ENCODE peak calls at places on chromosomes 12 and 14, in nine cellular contexts. B is choroid plexus epithelial cell, P is progenitor cell of endocrine pancreas, N is nephron progenitor cell, D is Calu3, C is endodermal cell, K is cardiac fibroblast, F is astrocyte of the cerebellum, T is psoas muscle. S is an unnamed sample.

GRCh38 chr12:60205500-60205899 is 609.7 kb downstream of the SLC16A7 start:
- DNase-seq in N (no peak), C (no peak), P (no peak), T (no peak), B (peak; percentile 63), K (peak; percentile 63), F (peak; percentile 26), D (no peak), S (no peak)

GRCh38 chr12:53538209-53538689 is 31.0 kb upstream of the NPFF start:
- DNase-seq in D (peak; percentile 22), K (peak; percentile 90), F (no peak), T (no peak), B (peak; percentile 80), P (no peak), N (no peak), C (peak; percentile 58), S (no peak)

GRCh38 chr12:58741226-58741625 is 179.1 kb downstream of the LRIG3 start:
- DNase-seq in K (no peak), B (no peak), C (no peak), F (no peak), N (no peak), D (no peak), P (no peak), T (no peak), S (no peak)

GRCh38 chr14:95526483-95527391 is 8.1 kb upstream of the GLRX5 start:
- DNase-seq in N (no peak), C (no peak), D (no peak), P (no peak), F (no peak), B (peak; percentile 65), K (peak; percentile 66), T (no peak), S (no peak)

GRCh38 chr14:54650331-54651017 is 83.5 kb downstream of the SAMD4A start:
- DNase-seq in F (no peak), D (no peak), N (no peak), T (peak; percentile 64), C (peak; percentile 70), P (no peak), B (peak; percentile 82), K (peak; percentile 65), S (no peak)

GRCh38 chr12:71312767-71313375 is 126.7 kb upstream of the LGR5 start:
- DNase-seq in B (peak; percentile 77), K (peak; percentile 20), T (no peak), P (no peak), C (peak; percentile 48), F (no peak), N (no peak), D (no peak), S (no peak)

GRCh38 chr14:57314690-57315089 is 45.9 kb downstream of the AP5M1 start:
- DNase-seq in C (no peak), N (no peak), K (no peak), F (no peak), D (no peak), P (no peak), T (no peak), B (no peak), S (no peak)

GRCh38 chr12:12859690-12860089 is 31.7 kb upstream of the GPRC5A start:
- DNase-seq in B (no peak), F (no peak), D (no peak), K (no peak), T (no peak), C (no peak), N (no peak), P (no peak), S (no peak)

GRCh38 chr12:83796527-83796926 is 1109.8 kb downstream of the TMTC2 start:
- DNase-seq in F (no peak), B (no peak), N (no peak), T (no peak), C (no peak), K (no peak), P (no peak), D (no peak), S (no peak)

GRCh38 chr12:52644078-52644415 is 8.0 kb downstream of the KRT2 start:
- DNase-seq in T (no peak), N (no peak), D (no peak), K (no peak), C (peak; percentile 30), F (no peak), B (no peak), P (no peak), S (no peak)

GRCh38 chr12:125186471-125187147 is 121.4 kb downstream of the AACS start:
- DNase-seq in D (peak; percentile 15), F (no peak), C (peak; percentile 84), T (no peak), P (peak; percentile 15), N (no peak), B (peak; percentile 32), K (no peak), S (no peak)

GRCh38 chr12:51705450-51705849 is 114.4 kb downstream of the SCN8A start:
- DNase-seq in T (no peak), K (no peak), N (no peak), P (no peak), D (no peak), C (no peak), F (no peak), B (no peak), S (no peak)

DNA sequence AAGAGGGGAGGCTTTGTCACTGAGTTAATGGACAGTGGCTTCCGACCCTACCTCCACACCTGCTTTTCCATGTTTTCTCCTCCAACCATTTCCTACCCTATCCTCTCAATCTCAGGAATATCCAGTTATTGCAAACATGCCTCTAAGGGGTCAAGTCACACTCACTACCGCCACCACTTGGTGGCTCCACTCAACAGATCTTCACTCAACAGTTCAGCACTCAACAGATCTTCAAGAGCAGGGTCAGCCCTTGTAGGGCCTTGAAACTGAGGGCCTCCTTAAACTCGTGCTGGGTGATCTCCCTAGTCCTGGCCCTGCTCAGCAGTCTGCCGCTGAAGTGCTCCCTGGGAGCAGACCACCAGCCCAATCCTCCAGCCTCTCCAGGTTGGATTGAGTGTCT is 14.2 kb downstream of the ZNF641 start:
- DNase-seq in K (no peak), B (peak; percentile 11), C (peak; percentile 83), N (no peak), P (no peak), T (no peak), D (no peak), F (no peak), S (no peak)
- TF ChIP-seq CTCF in K (no peak), B (peak; percentile 30), C (peak; percentile 69), N (no peak), P (no peak), T (no peak), D (no peak), F (no peak), S (peak; percentile 35)

GRCh38 chr14:73741386-73741875 is 27.2 kb upstream of the PNMA1 start:
- DNase-seq in T (peak; percentile 80), K (peak; percentile 78), P (no peak), F (no peak), D (peak; percentile 83), N (peak; percentile 54), C (peak; percentile 92), B (peak; percentile 70), S (peak; percentile 77)
- TF ChIP-seq CTCF in T (no peak), K (no peak), P (no peak), F (peak; percentile 4), D (no peak), N (no peak), C (no peak), B (peak; percentile 31), S (no peak)

GRCh38 chr14:100608586-100609330 is 21.5 kb upstream of the BEGAIN start:
- DNase-seq in N (no peak), P (no peak), T (no peak), C (peak; percentile 31), K (no peak), F (no peak), B (no peak), D (no peak), S (no peak)
- TF ChIP-seq CTCF in N (no peak), P (no peak), T (no peak), C (no peak), K (no peak), F (no peak), B (no peak), D (no peak), S (no peak)

DNA sequence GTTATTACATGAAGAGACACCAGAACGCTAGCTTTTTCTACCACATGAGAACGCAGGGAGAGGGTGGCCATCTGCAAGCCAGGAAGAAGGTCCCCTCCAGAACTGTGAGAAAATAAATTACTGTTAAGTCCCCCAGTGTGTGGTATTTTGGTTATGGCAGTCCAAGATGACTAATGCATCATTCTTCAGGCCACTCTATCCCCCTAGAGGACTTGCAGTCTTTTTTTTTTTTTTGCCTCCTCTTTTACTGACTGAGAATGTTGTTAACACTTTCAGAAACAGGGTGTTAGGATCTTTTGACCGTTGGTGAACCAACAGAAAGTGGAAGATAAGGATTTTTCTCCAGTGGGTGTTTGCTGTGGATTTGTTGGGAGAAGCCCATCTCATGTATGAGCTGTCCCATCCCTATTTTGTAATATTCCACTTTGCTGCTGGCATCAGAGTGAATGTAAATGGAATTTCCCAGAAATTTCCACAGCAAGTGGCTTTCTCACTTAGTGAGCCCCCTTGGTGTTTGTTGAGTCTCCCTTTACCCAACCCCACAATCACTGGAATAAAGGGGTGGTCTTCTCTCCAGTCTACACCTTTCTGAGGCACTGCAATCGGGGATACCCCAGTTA is 37.9 kb downstream of the MARK3 start:
- DNase-seq in C (no peak), T (no peak), F (peak; percentile 76), K (peak; percentile 77), B (peak; percentile 92), N (no peak), P (no peak), D (no peak), S (no peak)
- TF ChIP-seq CTCF in C (no peak), T (no peak), F (no peak), K (peak; percentile 10), B (peak; percentile 18), N (no peak), P (no peak), D (no peak), S (no peak)

GRCh38 chr12:31629756-31630732 is 29.4 kb upstream of the ETFBKMT start:
- DNase-seq in B (peak; percentile 82), D (no peak), N (peak; percentile 22), P (no peak), T (peak; percentile 57), F (peak; percentile 67), K (peak; percentile 85), C (no peak), S (no peak)
- TF ChIP-seq CTCF in B (no peak), D (no peak), N (no peak), P (no peak), T (no peak), F (no peak), K (no peak), C (no peak), S (no peak)

DNA sequence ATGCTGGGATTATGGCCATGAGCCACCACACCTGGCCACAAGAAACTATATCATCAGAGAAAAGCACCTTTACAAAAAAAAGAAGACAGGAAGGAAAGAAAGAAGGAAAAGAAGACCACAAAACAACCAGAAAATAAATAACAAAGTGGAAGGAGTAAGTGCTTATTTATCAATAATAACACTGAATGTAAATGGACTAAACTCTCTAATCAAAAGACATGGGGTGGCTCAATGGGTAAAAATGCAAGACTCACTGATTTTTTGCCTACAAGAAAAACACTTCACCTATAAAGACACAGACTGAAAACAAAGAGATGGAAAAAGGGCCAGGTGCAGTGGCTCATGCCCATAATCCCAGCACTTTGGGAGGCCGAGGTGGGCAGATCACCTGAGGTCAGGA is 65.7 kb downstream of the MAPKAPK5 start:
- DNase-seq in B (no peak), K (no peak), N (no peak), P (no peak), D (no peak), C (no peak), T (no peak), F (no peak), S (no peak)
- TF ChIP-seq CTCF in B (no peak), K (no peak), N (no peak), P (no peak), D (no peak), C (no peak), T (no peak), F (no peak), S (no peak)